ENCODE peak calls at places on chromosomes 7 and 10, in five cellular contexts. P, S, I, C and Y are unnamed samples.
A peak's percentile ranks its signal among the peaks of the same experiment; 100 is the strongest.

GRCh38 chr7:69670701-69671100 is 72.4 kb downstream of the AUTS2 start:
- DNase-seq in P (no peak), S (peak; percentile 30), I (no peak), C (no peak), Y (no peak)

GRCh38 chr7:115099906-115100305 is 178.0 kb downstream of the MDFIC start:
- DNase-seq in P (peak; percentile 54), S (no peak), I (no peak), C (no peak), Y (no peak)

GRCh38 chr10:3850999-3851937 is 66.3 kb upstream of the KLF6 start:
- DNase-seq in P (peak; percentile 76), S (peak; percentile 51), I (peak; percentile 38), C (peak; percentile 23), Y (no peak)

GRCh38 chr7:139702313-139702731 is 75.5 kb downstream of the HIPK2 start:
- DNase-seq in P (no peak), S (no peak), I (peak; percentile 34), C (no peak), Y (no peak)

GRCh38 chr7:108603922-108604684 is 34.4 kb downstream of the DNAJB9 start:
- DNase-seq in P (no peak), S (no peak), I (no peak), C (no peak), Y (no peak)

GRCh38 chr7:139940866-139941265 is 111.8 kb downstream of the TBXAS1 start:
- DNase-seq in P (no peak), S (no peak), I (no peak), C (no peak), Y (no peak)

GRCh38 chr10:34791228-34791627 is 23.9 kb downstream of the PARD3 start:
- DNase-seq in P (no peak), S (no peak), I (no peak), C (no peak), Y (no peak)

GRCh38 chr7:63104666-63105065 is 894.0 kb upstream of the ZNF722 start:
- DNase-seq in P (no peak), S (no peak), I (no peak), C (no peak), Y (no peak)

GRCh38 chr7:123824754-123825067 is 20.3 kb upstream of the HYAL4 start:
- DNase-seq in P (no peak), S (no peak), I (no peak), C (no peak), Y (no peak)

GRCh38 chr7:116689787-116690186 is 17.8 kb downstream of the MET start:
- DNase-seq in P (peak; percentile 61), S (peak; percentile 11), I (no peak), C (no peak), Y (no peak)

GRCh38 chr7:47143344-47143743 is 438.6 kb downstream of the TNS3 start:
- DNase-seq in P (peak; percentile 72), S (no peak), I (no peak), C (no peak), Y (peak; percentile 57)